ENCODE peak calls at places on chromosome 18, in six cellular contexts. T, I, P, V, A and Z are unnamed samples.

GRCh38 chr18:57803119-57803969 is at the start of gene ATP8B1:
- DNase-seq in T (no peak), I (peak; percentile 81), P (peak; percentile 65), V (peak; percentile 96), A (peak; percentile 88), Z (peak; percentile 98)

GRCh38 chr18:47749195-47749973 is 181.1 kb downstream of the SMAD2 start:
- DNase-seq in T (peak; percentile 72), I (peak; percentile 76), P (peak; percentile 5), V (peak; percentile 82), A (peak; percentile 92), Z (peak; percentile 51)

GRCh38 chr18:38025433-38026038 is 459.9 kb upstream of the CELF4 start:
- DNase-seq in T (no peak), I (no peak), P (peak; percentile 10), V (no peak), A (no peak), Z (no peak)

GRCh38 chr18:61546598-61546997 is 213.4 kb downstream of the CDH20 start:
- DNase-seq in T (no peak), I (peak; percentile 63), P (peak; percentile 57), V (no peak), A (no peak), Z (no peak)

GRCh38 chr18:31688601-31689000 is 4.2 kb upstream of the B4GALT6 start:
- DNase-seq in T (no peak), I (no peak), P (no peak), V (no peak), A (no peak), Z (no peak)

GRCh38 chr18:3593381-3593903 is 143.5 kb downstream of the TGIF1 start:
- DNase-seq in T (no peak), I (peak; percentile 81), P (peak; percentile 96), V (no peak), A (no peak), Z (peak; percentile 75)

GRCh38 chr18:59249186-59249774 is 24.0 kb downstream of the RAX start:
- DNase-seq in T (no peak), I (peak; percentile 93), P (peak; percentile 47), V (peak; percentile 38), A (no peak), Z (peak; percentile 45)

GRCh38 chr18:2104620-2105462 is 466.5 kb downstream of the METTL4 start:
- DNase-seq in T (peak; percentile 22), I (peak; percentile 73), P (peak; percentile 6), V (peak; percentile 42), A (no peak), Z (peak; percentile 7)

GRCh38 chr18:54020971-54021370 is 203.5 kb downstream of the MBD2 start:
- DNase-seq in T (no peak), I (no peak), P (no peak), V (no peak), A (no peak), Z (no peak)

GRCh38 chr18:3071676-3072075 is 58.7 kb upstream of the LPIN2 start:
- DNase-seq in T (no peak), I (no peak), P (no peak), V (no peak), A (peak; percentile 45), Z (no peak)

GRCh38 chr18:13222371-13223281 is 4.1 kb downstream of the LDLRAD4 start:
- DNase-seq in T (no peak), I (no peak), P (peak; percentile 50), V (peak; percentile 80), A (no peak), Z (peak; percentile 78)

GRCh38 chr18:25019946-25020345 is 332.0 kb downstream of the ZNF521 start:
- DNase-seq in T (no peak), I (no peak), P (no peak), V (no peak), A (no peak), Z (no peak)

GRCh38 chr18:34729264-34729663 is 19.2 kb downstream of the DTNA start:
- DNase-seq in T (no peak), I (peak; percentile 55), P (no peak), V (peak; percentile 27), A (no peak), Z (no peak)
- TF ChIP-seq CTCF in T (peak; percentile 28), I (peak; percentile 62), P (peak; percentile 53), V (peak; percentile 38), A (peak; percentile 70), Z (peak; percentile 34)

GRCh38 chr18:77749189-77749588 is 499.5 kb downstream of the GALR1 start:
- DNase-seq in T (no peak), I (no peak), P (no peak), V (no peak), A (no peak), Z (no peak)
- TF ChIP-seq CTCF in T (no peak), I (no peak), P (no peak), V (peak; percentile 29), A (peak; percentile 85), Z (no peak)

GRCh38 chr18:79472946-79473345 is 77.2 kb downstream of the NFATC1 start:
- DNase-seq in T (no peak), I (no peak), P (no peak), V (no peak), A (no peak), Z (no peak)
- TF ChIP-seq CTCF in T (no peak), I (no peak), P (no peak), V (no peak), A (no peak), Z (no peak)

GRCh38 chr18:21243041-21243431 is 1.0 kb downstream of the GREB1L start:
- DNase-seq in T (no peak), I (peak; percentile 10), P (peak; percentile 17), V (peak; percentile 6), A (no peak), Z (no peak)

GRCh38 chr18:21241224-21242131 is 554 bp upstream of the GREB1L start:
- DNase-seq in T (no peak), I (peak; percentile 25), P (no peak), V (peak; percentile 10), A (no peak), Z (no peak)

DNA sequence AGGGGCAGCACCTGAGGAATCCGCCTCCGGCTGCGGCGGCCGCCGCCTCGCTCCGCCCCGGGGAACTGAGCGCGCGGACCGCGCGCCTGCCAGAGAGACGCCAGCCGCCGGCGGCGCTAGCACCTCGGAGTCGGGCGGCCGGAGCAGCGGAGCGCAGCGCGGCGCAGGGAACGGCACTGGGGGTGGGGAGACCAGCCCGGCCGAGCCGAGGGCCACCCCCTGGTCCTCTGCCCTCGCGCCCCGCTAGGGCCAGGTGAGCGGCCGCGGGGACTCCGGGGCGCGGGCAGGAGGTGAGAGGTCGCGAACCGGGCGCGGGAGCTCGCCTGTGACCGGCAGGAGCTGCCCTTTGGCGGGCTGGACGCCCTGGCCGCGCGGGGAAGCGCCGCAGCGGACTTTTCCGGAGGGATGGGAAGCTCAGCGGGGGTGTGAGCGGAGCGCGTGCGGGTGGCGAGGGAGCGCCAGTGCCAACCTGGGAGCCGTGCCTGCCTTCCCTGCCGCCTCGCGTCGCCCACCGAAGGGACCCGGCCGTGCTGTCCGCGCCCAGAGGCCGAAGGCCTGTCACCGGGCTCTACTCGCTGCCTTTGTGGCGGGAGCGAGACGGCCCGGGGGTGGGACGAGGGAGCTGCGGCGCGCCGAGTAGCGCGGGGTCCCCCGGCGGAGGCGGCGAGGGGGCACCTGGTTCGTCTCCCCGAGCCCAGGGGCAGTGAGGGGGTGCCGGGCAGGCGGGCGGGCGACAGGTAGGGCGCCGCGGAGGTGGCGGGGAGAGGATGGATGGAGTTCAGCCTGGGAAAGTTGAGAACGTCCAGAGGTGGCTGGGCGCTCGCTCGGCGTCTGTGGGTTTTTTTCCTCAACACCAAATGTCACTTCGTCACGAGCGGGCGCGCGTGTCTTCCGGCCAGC is at the start of gene GREB1L:
- DNase-seq in T (no peak), I (peak; percentile 62), P (peak; percentile 53), V (peak; percentile 48), A (peak; percentile 83), Z (no peak)
- TF ChIP-seq CTCF in T (no peak), I (no peak), P (no peak), V (no peak), A (peak; percentile 60), Z (no peak)

GRCh38 chr18:22363867-22364463 is 53.8 kb downstream of the CTAGE1 start:
- DNase-seq in T (no peak), I (peak; percentile 65), P (no peak), V (no peak), A (no peak), Z (no peak)
- TF ChIP-seq CTCF in T (peak; percentile 26), I (peak; percentile 35), P (peak; percentile 7), V (peak; percentile 13), A (no peak), Z (no peak)

GRCh38 chr18:22515250-22515649 is 97.5 kb upstream of the CTAGE1 start:
- DNase-seq in T (no peak), I (no peak), P (no peak), V (no peak), A (no peak), Z (no peak)

GRCh38 chr18:22514655-22515054 is 96.9 kb upstream of the CTAGE1 start:
- DNase-seq in T (no peak), I (no peak), P (no peak), V (no peak), A (no peak), Z (no peak)

GRCh38 chr18:22521026-22521707 is 103.5 kb upstream of the CTAGE1 start:
- DNase-seq in T (no peak), I (no peak), P (no peak), V (no peak), A (no peak), Z (no peak)

GRCh38 chr18:22517356-22517755 is 99.6 kb upstream of the CTAGE1 start:
- DNase-seq in T (no peak), I (peak; percentile 83), P (no peak), V (no peak), A (no peak), Z (no peak)
- TF ChIP-seq CTCF in T (no peak), I (no peak), P (no peak), V (no peak), A (no peak), Z (no peak)

GRCh38 chr18:62576277-62576676 is 53.5 kb downstream of the ZCCHC2 start:
- DNase-seq in T (no peak), I (no peak), P (no peak), V (no peak), A (no peak), Z (no peak)
- TF ChIP-seq CTCF in T (no peak), I (no peak), P (no peak), V (no peak), A (no peak), Z (no peak)

GRCh38 chr18:6044773-6045172 is 149.5 kb upstream of the TMEM200C start:
- DNase-seq in T (no peak), I (peak; percentile 7), P (no peak), V (no peak), A (no peak), Z (no peak)
- TF ChIP-seq CTCF in T (no peak), I (peak; percentile 16), P (peak; percentile 24), V (no peak), A (peak; percentile 35), Z (no peak)

GRCh38 chr18:40935423-40935822 is 1019.6 kb upstream of the PIK3C3 start:
- DNase-seq in T (no peak), I (peak; percentile 42), P (no peak), V (no peak), A (no peak), Z (no peak)
- TF ChIP-seq CTCF in T (no peak), I (peak; percentile 52), P (peak; percentile 29), V (peak; percentile 14), A (peak; percentile 67), Z (no peak)

GRCh38 chr18:50340078-50340477 is 34.8 kb upstream of the SKA1 start:
- DNase-seq in T (no peak), I (no peak), P (no peak), V (no peak), A (no peak), Z (no peak)
- TF ChIP-seq CTCF in T (no peak), I (no peak), P (no peak), V (no peak), A (no peak), Z (no peak)